ENCODE peak calls at places on chromosomes 13 and 19, in nine cellular contexts. L, U, D, M, X, F, Z, T and R are unnamed samples.
A peak's percentile ranks its signal among the peaks of the same experiment; 100 is the strongest.

GRCh38 chr19:19280561-19280960 is 7.5 kb upstream of the TM6SF2 start:
- DNase-seq in T (no peak), F (no peak), X (no peak), L (no peak), D (no peak), Z (no peak), U (no peak), M (no peak), R (no peak)

GRCh38 chr19:15788594-15789270 is 1.3 kb downstream of the OR10H5 start:
- DNase-seq in U (no peak), M (no peak), D (no peak), F (no peak), T (no peak), Z (no peak), L (no peak), X (peak; percentile 63), R (no peak)

GRCh38 chr19:38773469-38774177 is at the start of gene LGALS7:
- DNase-seq in Z (no peak), M (no peak), X (no peak), F (no peak), T (no peak), D (no peak), U (no peak), L (no peak), R (no peak)

GRCh38 chr13:67076378-67076777 is 153.8 kb downstream of the PCDH9 start:
- DNase-seq in U (no peak), T (no peak), Z (no peak), M (no peak), X (no peak), L (no peak), F (no peak), D (no peak), R (no peak)

GRCh38 chr19:4536798-4537197 is 1.8 kb upstream of the PLIN5 start:
- DNase-seq in T (no peak), L (no peak), M (peak; percentile 36), X (no peak), U (no peak), Z (no peak), D (no peak), F (no peak), R (no peak)

GRCh38 chr19:38862321-38863059 is 12.7 kb upstream of the HNRNPL start:
- DNase-seq in M (peak; percentile 81), T (no peak), F (no peak), L (peak; percentile 87), D (no peak), X (no peak), Z (no peak), U (no peak), R (no peak)

GRCh38 chr13:43077906-43078305 is 54.5 kb downstream of the DNAJC15 start:
- DNase-seq in T (no peak), U (no peak), Z (no peak), L (no peak), M (no peak), X (no peak), D (no peak), F (no peak), R (no peak)

GRCh38 chr19:13790354-13790753 is 4.9 kb upstream of the ZSWIM4 start:
- DNase-seq in D (no peak), Z (no peak), T (no peak), L (no peak), X (no peak), M (no peak), F (no peak), U (no peak), R (peak; percentile 90)

GRCh38 chr13:20489185-20489820 is 36.4 kb downstream of the CRYL1 start:
- DNase-seq in M (no peak), L (no peak), X (no peak), Z (no peak), U (no peak), T (no peak), F (no peak), D (peak; percentile 49), R (no peak)

GRCh38 chr13:76380436-76381065 is 505.7 kb downstream of the KCTD12 start:
- DNase-seq in D (no peak), M (no peak), L (no peak), F (no peak), T (no peak), U (no peak), Z (no peak), X (no peak), R (no peak)

GRCh38 chr19:8456064-8456463 is 11.3 kb downstream of the HNRNPM start:
- DNase-seq in L (no peak), F (no peak), X (no peak), M (no peak), D (no peak), U (peak; percentile 22), T (no peak), Z (no peak), R (peak; percentile 47)

GRCh38 chr19:19229701-19230100 is 17.9 kb downstream of the NCAN start:
- DNase-seq in X (no peak), Z (no peak), L (no peak), T (no peak), F (no peak), U (no peak), M (no peak), D (no peak), R (no peak)

GRCh38 chr19:2289714-2290435 is 7.9 kb upstream of the PEAK3 start:
- DNase-seq in X (no peak), Z (peak; percentile 48), L (no peak), U (no peak), M (no peak), T (peak; percentile 53), F (no peak), D (no peak), R (peak; percentile 95)

GRCh38 chr13:62512194-62513141 is 1096.8 kb upstream of the PCDH20 start:
- DNase-seq in Z (peak; percentile 24), X (peak; percentile 29), D (peak; percentile 35), M (peak; percentile 23), T (no peak), F (no peak), U (peak; percentile 1), L (peak; percentile 9), R (peak; percentile 67)

GRCh38 chr13:113113846-113114271 is 8.3 kb downstream of the F7 start:
- DNase-seq in F (no peak), Z (no peak), U (no peak), M (no peak), T (no peak), X (no peak), D (no peak), L (no peak), R (no peak)

GRCh38 chr19:7456964-7457541 is 31.8 kb downstream of the PEX11G start:
- DNase-seq in T (no peak), D (peak; percentile 18), X (no peak), F (no peak), U (no peak), L (no peak), M (no peak), Z (no peak), R (no peak)

GRCh38 chr19:12666305-12667048 is at the start of the genes MAN2B1 and WDR83:
- DNase-seq in Z (no peak), D (no peak), F (no peak), M (peak; percentile 98), U (peak; percentile 73), T (peak; percentile 93), L (peak; percentile 82), X (peak; percentile 65), R (peak; percentile 82)

GRCh38 chr13:49694446-49694845 is 3.2 kb upstream of the EBPL start:
- DNase-seq in Z (no peak), F (no peak), X (no peak), L (no peak), T (no peak), U (no peak), D (no peak), M (no peak), R (no peak)

GRCh38 chr19:40607898-40608621 is 6.9 kb downstream of the LTBP4 start:
- DNase-seq in U (no peak), D (no peak), F (no peak), L (no peak), T (no peak), Z (no peak), M (no peak), X (no peak), R (no peak)

GRCh38 chr19:6271251-6271650 is 8.5 kb downstream of the MLLT1 start:
- DNase-seq in Z (no peak), L (peak; percentile 32), D (no peak), T (peak; percentile 56), U (no peak), F (no peak), M (peak; percentile 67), X (no peak), R (no peak)

GRCh38 chr13:33224191-33224590 is 61.4 kb downstream of the STARD13 start:
- DNase-seq in M (no peak), X (no peak), L (no peak), U (no peak), T (no peak), D (no peak), Z (no peak), F (no peak), R (no peak)
- H3K4me3 ChIP-seq in M (no peak overlapping the region), X (no peak overlapping the region), L (no peak overlapping the region), U (no peak overlapping the region), T (no peak overlapping the region), D (no peak overlapping the region), Z (no peak overlapping the region), F (no peak overlapping the region), R (no peak overlapping the region)

GRCh38 chr19:41706741-41707501 is 1.5 kb upstream of the CEACAM5 start:
- DNase-seq in M (peak; percentile 79), F (peak; percentile 65), Z (peak; percentile 3), T (peak; percentile 94), L (peak; percentile 49), D (peak; percentile 69), X (peak; percentile 64), U (peak; percentile 99), R (peak; percentile 61)
- TF ChIP-seq MAX in M (no peak), F (no peak), Z (no peak), T (no peak), L (no peak), D (no peak), X (no peak), U (peak; percentile 26), R (peak; percentile 6)

GRCh38 chr19:17125052-17125727 is 49.6 kb downstream of the MYO9B start:
- DNase-seq in M (no peak), T (no peak), D (no peak), U (no peak), F (no peak), Z (peak; percentile 91), L (no peak), X (no peak), R (no peak)
- H3K4me3 ChIP-seq in M (no peak overlapping the region), T (no peak overlapping the region), D (no peak overlapping the region), U (no peak overlapping the region), F (no peak overlapping the region), Z (peak overlapping the region; percentile 61), L (no peak overlapping the region), X (no peak overlapping the region), R (peak overlapping the region; percentile 37)

DNA sequence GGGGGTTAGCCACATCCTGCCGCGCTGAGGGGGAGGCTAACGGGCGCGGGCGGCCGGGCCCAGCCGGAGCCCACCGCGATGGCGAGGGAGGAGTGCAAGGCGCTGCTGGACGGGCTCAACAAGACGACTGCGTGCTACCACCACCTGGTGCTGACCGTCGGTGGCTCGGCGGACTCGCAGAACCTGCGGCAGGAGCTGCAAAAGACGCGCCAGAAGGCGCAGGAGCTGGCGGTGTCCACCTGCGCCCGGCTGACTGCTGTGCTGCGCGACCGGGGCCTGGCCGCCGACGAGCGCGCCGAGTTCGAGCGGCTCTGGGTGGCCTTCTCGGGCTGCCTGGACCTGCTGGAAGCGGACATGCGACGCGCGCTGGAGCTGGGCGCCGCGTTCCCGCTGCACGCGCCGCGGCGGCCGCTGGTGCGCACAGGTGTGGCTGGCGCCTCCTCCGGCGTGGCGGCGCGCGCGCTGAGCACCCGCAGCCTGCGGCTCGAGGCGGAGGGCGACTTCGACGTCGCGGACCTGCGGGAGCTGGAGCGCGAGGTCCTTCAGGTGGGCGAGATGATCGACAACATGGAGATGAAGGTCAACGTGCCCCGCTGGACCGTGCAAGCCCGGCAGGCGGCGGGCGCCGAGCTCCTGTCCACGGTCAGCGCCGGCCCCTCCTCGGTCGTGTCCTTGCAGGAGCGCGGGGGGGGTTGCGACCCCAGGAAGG is 692 bp downstream of the RGS9BP start:
- DNase-seq in X (no peak), L (peak; percentile 12), M (peak; percentile 55), T (no peak), F (no peak), D (no peak), U (peak; percentile 43), Z (no peak), R (peak; percentile 70)
- TF ChIP-seq MAX in X (peak; percentile 64), L (no peak), M (no peak), T (no peak), F (peak; percentile 69), D (no peak), U (peak; percentile 62), Z (no peak), R (no peak)